ENCODE peak calls at places on chromosomes 1 and 21, in five cellular contexts. One of them, this sample, is unnamed. For H3K27me3 and H3K4me1, the result is how much of the 10 kb centered on the place peaks cover.

GRCh38 chr21:37917612-37918011 is 1.4 kb upstream of the KCNJ6 start:
- DNase-seq in cardiac muscle cell: peak
- DNase-seq in PC-3: peak
- DNase-seq in BE2C: no peak
- DNase-seq in suprapubic skin: no peak
- DNase-seq in this sample: peak

GRCh38 chr21:41662161-41662560 is 104.7 kb downstream of the RIPK4 start:
- DNase-seq in cardiac muscle cell: no peak
- DNase-seq in PC-3: no peak
- DNase-seq in BE2C: no peak
- DNase-seq in suprapubic skin: no peak
- DNase-seq in this sample: no peak

GRCh38 chr1:118783095-118783758 is 204.9 kb downstream of the TBX15 start:
- DNase-seq in cardiac muscle cell: no peak
- DNase-seq in PC-3: peak
- DNase-seq in BE2C: no peak
- DNase-seq in suprapubic skin: no peak
- DNase-seq in this sample: no peak

GRCh38 chr1:192974701-192975100 is 84.5 kb downstream of the UCHL5 start:
- DNase-seq in cardiac muscle cell: peak
- DNase-seq in PC-3: no peak
- DNase-seq in BE2C: no peak
- DNase-seq in suprapubic skin: no peak
- DNase-seq in this sample: peak

GRCh38 chr1:33119532-33120217 is 38.7 kb downstream of the AZIN2 start:
- DNase-seq in cardiac muscle cell: no peak
- DNase-seq in PC-3: no peak
- DNase-seq in BE2C: peak
- DNase-seq in suprapubic skin: no peak
- DNase-seq in this sample: no peak

GRCh38 chr1:32151319-32151787 is 28.1 kb upstream of the TXLNA start:
- DNase-seq in cardiac muscle cell: peak
- DNase-seq in PC-3: no peak
- DNase-seq in BE2C: no peak
- DNase-seq in suprapubic skin: no peak
- DNase-seq in this sample: peak

GRCh38 chr1:153881764-153882163 is 41.0 kb downstream of the GATAD2B start:
- DNase-seq in cardiac muscle cell: peak
- DNase-seq in PC-3: no peak
- DNase-seq in BE2C: peak
- DNase-seq in suprapubic skin: no peak
- DNase-seq in this sample: no peak

GRCh38 chr21:33286600-33287456 is 20.7 kb downstream of the IL10RB start:
- DNase-seq in cardiac muscle cell: peak
- DNase-seq in PC-3: peak
- DNase-seq in BE2C: no peak
- DNase-seq in suprapubic skin: no peak
- DNase-seq in this sample: no peak

GRCh38 chr1:193927550-193927949 is 741.1 kb upstream of the B3GALT2 start:
- DNase-seq in cardiac muscle cell: no peak
- DNase-seq in PC-3: no peak
- DNase-seq in BE2C: no peak
- DNase-seq in suprapubic skin: no peak
- DNase-seq in this sample: no peak

GRCh38 chr1:110643886-110644285 is 30.9 kb downstream of the KCNA3 start:
- DNase-seq in cardiac muscle cell: no peak
- DNase-seq in PC-3: no peak
- DNase-seq in BE2C: no peak
- DNase-seq in suprapubic skin: no peak
- DNase-seq in this sample: no peak

GRCh38 chr1:202012544-202013478 is 2.4 kb downstream of the ELF3 start:
- DNase-seq in cardiac muscle cell: no peak
- DNase-seq in PC-3: no peak
- DNase-seq in BE2C: no peak
- DNase-seq in suprapubic skin: no peak
- DNase-seq in this sample: no peak

GRCh38 chr1:169367096-169367685 is 406 bp downstream of the NME7 start:
- DNase-seq in cardiac muscle cell: no peak
- DNase-seq in PC-3: no peak
- DNase-seq in BE2C: no peak
- DNase-seq in suprapubic skin: no peak
- DNase-seq in this sample: peak

GRCh38 chr1:160411963-160412362 is 11.6 kb downstream of the VANGL2 start:
- DNase-seq in cardiac muscle cell: no peak
- DNase-seq in PC-3: no peak
- DNase-seq in BE2C: no peak
- DNase-seq in suprapubic skin: no peak
- DNase-seq in this sample: no peak

GRCh38 chr1:241857131-241857530 is 9.1 kb downstream of the EXO1 start:
- DNase-seq in cardiac muscle cell: no peak
- DNase-seq in PC-3: no peak
- DNase-seq in BE2C: no peak
- DNase-seq in suprapubic skin: no peak
- DNase-seq in this sample: no peak

GRCh38 chr1:211813590-211813989 is 17.0 kb downstream of the LPGAT1 start:
- DNase-seq in cardiac muscle cell: peak
- DNase-seq in PC-3: peak
- DNase-seq in BE2C: no peak
- DNase-seq in suprapubic skin: no peak
- DNase-seq in this sample: peak

GRCh38 chr1:210489491-210489890 is 160.8 kb downstream of the HHAT start:
- DNase-seq in cardiac muscle cell: no peak
- DNase-seq in PC-3: no peak
- DNase-seq in BE2C: no peak
- DNase-seq in suprapubic skin: no peak
- DNase-seq in this sample: no peak

GRCh38 chr1:18094096-18094495 is 13.5 kb upstream of the IGSF21 start:
- DNase-seq in cardiac muscle cell: no peak
- DNase-seq in PC-3: no peak
- DNase-seq in BE2C: no peak
- DNase-seq in suprapubic skin: no peak
- DNase-seq in this sample: no peak

GRCh38 chr1:111990878-111991760 is 1.7 kb upstream of the KCND3 start:
- DNase-seq in cardiac muscle cell: peak
- DNase-seq in PC-3: peak
- DNase-seq in BE2C: peak
- DNase-seq in suprapubic skin: no peak
- DNase-seq in this sample: peak

GRCh38 chr1:77759090-77760028 is at the start of gene USP33:
- DNase-seq in cardiac muscle cell: peak
- DNase-seq in PC-3: peak
- DNase-seq in BE2C: peak
- DNase-seq in suprapubic skin: peak
- DNase-seq in this sample: peak

GRCh38 chr1:100130552-100131077 is 2.1 kb downstream of the SASS6 start:
- DNase-seq in cardiac muscle cell: peak
- DNase-seq in PC-3: peak
- DNase-seq in BE2C: no peak
- DNase-seq in suprapubic skin: no peak
- DNase-seq in this sample: no peak

DNA sequence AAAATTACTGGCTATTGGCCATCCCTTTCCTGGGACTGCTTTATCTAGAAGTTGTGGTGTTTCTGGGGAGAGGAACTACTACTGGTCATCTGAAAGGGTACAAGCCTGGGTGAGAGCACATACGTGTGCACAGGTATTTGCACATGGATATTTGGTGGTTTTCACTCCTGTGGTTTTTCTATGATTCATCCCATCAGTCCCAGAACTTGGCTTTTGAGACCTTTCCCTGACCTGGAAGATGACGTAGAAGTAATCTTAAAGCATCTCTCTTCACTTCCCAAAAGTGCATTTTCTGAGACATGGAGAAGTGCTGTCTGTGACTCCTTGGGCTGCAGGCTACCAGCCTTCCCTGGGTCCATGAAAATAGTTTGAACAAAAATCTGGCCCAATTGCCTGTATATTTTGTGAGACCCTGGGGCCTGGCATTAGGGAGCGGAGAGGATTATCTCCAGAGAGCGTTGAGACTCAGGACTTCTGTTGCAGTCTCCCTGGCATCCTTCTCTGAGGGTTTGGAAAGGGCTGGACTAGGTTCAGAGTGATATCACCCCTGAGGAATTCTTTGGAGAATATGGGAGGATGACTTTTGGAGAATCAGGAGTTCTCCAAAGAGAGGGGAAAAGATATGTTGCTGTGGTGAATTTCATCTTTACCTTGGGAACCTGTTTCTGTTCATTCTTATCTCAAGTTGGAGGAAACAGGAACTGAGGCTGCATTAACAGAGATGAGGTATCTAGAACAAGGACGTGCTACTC is 130.8 kb downstream of the NOS1AP start:
- DNase-seq in cardiac muscle cell: peak
- DNase-seq in PC-3: no peak
- DNase-seq in BE2C: no peak
- DNase-seq in suprapubic skin: no peak
- DNase-seq in this sample: no peak
- H3K27me3 ChIP-seq in cardiac muscle cell: under half
- H3K27me3 ChIP-seq in PC-3: under half
- H3K27me3 ChIP-seq in BE2C: under half
- H3K27me3 ChIP-seq in suprapubic skin: under half
- H3K27me3 ChIP-seq in this sample: under half

DNA sequence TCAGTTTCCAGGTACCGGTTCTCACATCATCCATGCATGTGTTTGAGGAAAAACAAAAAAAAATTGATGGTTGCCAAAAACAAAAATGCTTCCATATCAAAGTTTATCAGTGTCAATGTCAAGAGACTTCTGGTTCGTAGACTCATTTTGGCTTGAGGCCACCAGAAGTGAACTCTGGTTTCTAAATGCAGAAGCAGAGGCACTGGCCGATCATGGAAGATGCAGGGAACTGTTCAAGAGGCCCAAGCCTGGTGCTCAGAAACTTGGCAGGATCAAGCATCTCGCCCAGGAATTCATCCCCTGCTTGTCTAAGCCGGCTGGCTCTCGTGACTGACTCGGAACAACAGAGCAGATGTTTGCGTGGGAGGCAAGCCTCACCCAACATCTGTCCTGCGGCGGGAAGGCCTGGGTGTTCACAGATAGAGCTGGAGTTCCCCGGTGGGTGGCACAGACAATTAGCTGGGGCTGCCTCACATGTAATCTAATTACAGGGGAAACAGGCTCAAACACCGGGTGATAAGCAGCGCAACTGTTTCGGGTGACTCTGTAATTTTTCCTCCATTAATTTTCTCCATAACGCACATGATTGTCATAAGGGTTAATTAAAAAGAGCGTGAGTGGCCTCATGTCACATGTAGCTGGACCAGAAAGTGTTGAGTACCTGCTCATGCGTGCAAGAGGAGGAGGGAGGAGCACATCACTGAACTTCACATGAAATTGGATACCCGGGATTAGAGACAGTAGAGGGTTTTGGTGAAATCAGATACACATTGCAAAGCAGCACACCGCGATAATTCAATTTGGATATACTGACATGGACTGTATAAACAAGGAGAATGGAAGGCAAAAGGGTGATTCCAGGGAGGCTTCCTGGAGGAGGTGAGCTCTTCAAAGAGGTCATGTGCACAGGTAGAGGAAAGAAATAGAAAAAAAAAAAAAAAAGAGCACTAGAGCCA is 180.0 kb downstream of the ETS2 start:
- DNase-seq in cardiac muscle cell: peak
- DNase-seq in PC-3: no peak
- DNase-seq in BE2C: peak
- DNase-seq in suprapubic skin: peak
- DNase-seq in this sample: peak
- TF ChIP-seq CTCF in cardiac muscle cell: no peak
- TF ChIP-seq CTCF in PC-3: no peak
- TF ChIP-seq CTCF in BE2C: no peak
- TF ChIP-seq CTCF in suprapubic skin: no peak
- TF ChIP-seq CTCF in this sample: no peak

GRCh38 chr1:225520587-225521227 is 92.9 kb upstream of the LBR start:
- DNase-seq in cardiac muscle cell: no peak
- DNase-seq in PC-3: no peak
- DNase-seq in BE2C: no peak
- DNase-seq in suprapubic skin: no peak
- DNase-seq in this sample: no peak

GRCh38 chr1:225517697-225518096 is 89.9 kb upstream of the LBR start:
- DNase-seq in cardiac muscle cell: no peak
- DNase-seq in PC-3: no peak
- DNase-seq in BE2C: no peak
- DNase-seq in suprapubic skin: no peak
- DNase-seq in this sample: no peak

GRCh38 chr1:225517221-225517620 is 89.4 kb upstream of the LBR start:
- DNase-seq in cardiac muscle cell: no peak
- DNase-seq in PC-3: no peak
- DNase-seq in BE2C: no peak
- DNase-seq in suprapubic skin: no peak
- DNase-seq in this sample: no peak

GRCh38 chr1:225523214-225523613 is 95.4 kb upstream of the LBR start:
- DNase-seq in cardiac muscle cell: no peak
- DNase-seq in PC-3: no peak
- DNase-seq in BE2C: no peak
- DNase-seq in suprapubic skin: no peak
- DNase-seq in this sample: no peak

DNA sequence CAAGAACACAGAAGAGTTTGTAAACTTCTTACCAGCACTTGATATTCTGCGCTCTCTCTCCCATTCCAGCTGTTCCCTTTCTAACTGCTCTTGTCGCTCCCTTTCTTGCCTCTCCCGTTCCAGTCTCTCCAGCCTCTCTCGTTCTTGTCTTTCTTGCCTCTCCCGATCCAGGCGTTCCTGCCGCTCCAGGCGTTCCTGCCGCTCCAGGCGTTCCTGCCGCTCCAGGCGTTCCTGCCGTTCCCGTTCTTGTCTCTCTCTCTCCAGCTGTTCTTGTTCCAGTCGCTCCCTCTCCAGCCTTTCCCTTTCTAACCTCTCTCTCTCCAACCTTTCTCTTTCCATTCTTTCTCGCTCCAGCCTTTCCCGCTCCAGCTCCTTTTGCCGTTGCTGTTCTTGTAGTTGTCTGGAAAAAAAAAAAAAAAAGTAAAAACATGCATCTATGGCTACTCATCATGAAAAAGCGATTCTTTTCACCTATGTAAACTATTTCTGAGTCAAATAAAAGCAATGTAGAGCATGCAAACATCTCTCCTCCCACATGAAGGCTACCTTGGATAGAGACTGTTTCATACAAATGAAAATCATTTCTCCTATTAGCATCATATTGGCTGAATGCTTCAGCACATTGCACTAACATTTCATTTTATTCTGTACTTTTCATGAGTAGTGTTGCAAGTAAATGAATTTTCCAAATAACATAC is 91.5 kb upstream of the LBR start:
- DNase-seq in cardiac muscle cell: peak
- DNase-seq in PC-3: no peak
- DNase-seq in BE2C: no peak
- DNase-seq in suprapubic skin: no peak
- DNase-seq in this sample: no peak
- H3K4me1 ChIP-seq in cardiac muscle cell: under half
- H3K4me1 ChIP-seq in PC-3: under half
- H3K4me1 ChIP-seq in BE2C: under half
- H3K4me1 ChIP-seq in suprapubic skin: under half
- H3K4me1 ChIP-seq in this sample: under half

DNA sequence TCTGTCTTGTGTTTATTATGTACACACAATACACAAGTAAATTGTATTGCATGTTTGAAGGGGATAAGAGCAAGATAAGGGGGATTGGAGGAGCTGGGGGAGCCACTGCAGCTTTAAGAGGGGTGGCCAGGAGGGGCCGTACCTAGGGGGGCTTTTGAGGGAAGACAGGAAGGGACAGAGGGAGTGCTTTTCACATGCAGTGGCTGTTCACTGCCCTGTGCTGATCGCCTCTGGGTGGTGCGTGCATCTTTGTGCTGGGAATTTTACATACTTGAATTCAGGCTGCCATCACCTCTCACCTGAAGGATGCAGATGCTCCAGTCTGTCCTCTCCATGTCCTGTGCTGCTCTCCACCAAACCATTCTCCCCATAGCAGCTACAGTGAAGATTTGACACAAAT is 179.5 kb downstream of the PTPRU start:
- DNase-seq in cardiac muscle cell: peak
- DNase-seq in PC-3: no peak
- DNase-seq in BE2C: no peak
- DNase-seq in suprapubic skin: no peak
- DNase-seq in this sample: no peak
- H3K27me3 ChIP-seq in cardiac muscle cell: under half
- H3K27me3 ChIP-seq in PC-3: under half
- H3K27me3 ChIP-seq in BE2C: under half
- H3K27me3 ChIP-seq in suprapubic skin: under half
- H3K27me3 ChIP-seq in this sample: under half

This sample was measured in foreskin keratinocyte.